ENCODE peak calls at places on chromosome 14, in nine cellular contexts. J is activated T-helper 2 cell treated with anti-CD3 and anti-CD28 coated beads, Interferon-gamma antibody, Interleukin-2, Interleukin-4, amounts not matched to agents 10 μg/mL and 5 μg/mL and 100 μg/mL, durations not matched to agents 14 hours and 24 hours and 36 hours; K is H4; Q is stimulated activated CD4-positive, alpha-beta T cell treated with anti-CD3 and anti-CD28 coated beads, Interleukin-1b, Interleukin-23, amount 100 ng/mL, for 48 hours; Y is lower leg skin; V is A673; P is stromal cell of bone marrow; N is kidney tubule cell; U is frontal cortex. B is an unnamed sample.

GRCh38 chr14:91506226-91506625 is 3.9 kb downstream of the PPP4R3A start:
- DNase-seq in J (no peak), U (no peak), N (no peak), K (no peak), V (no peak), Y (no peak), Q (no peak), P (no peak), B (no peak)

GRCh38 chr14:99288948-99289347 is 17.0 kb upstream of the BCL11B start:
- DNase-seq in N (no peak), J (no peak), Y (no peak), P (no peak), Q (no peak), U (no peak), K (no peak), V (no peak), B (no peak)

GRCh38 chr14:49249022-49249421 is 337.2 kb downstream of the RPS29 start:
- DNase-seq in J (no peak), Y (no peak), Q (no peak), K (no peak), N (peak), P (no peak), U (peak), V (peak), B (no peak)

GRCh38 chr14:85468815-85469214 is 61.1 kb upstream of the FLRT2 start:
- DNase-seq in N (no peak), K (no peak), U (no peak), Y (no peak), V (no peak), P (no peak), J (no peak), Q (no peak), B (no peak)

GRCh38 chr14:54627718-54628345 is 60.9 kb downstream of the SAMD4A start:
- DNase-seq in Q (peak), V (peak), J (peak), K (no peak), P (peak), Y (no peak), N (peak), U (peak), B (no peak)

GRCh38 chr14:92121207-92121669 is 268 bp downstream of the NDUFB1 start:
- DNase-seq in V (peak), K (no peak), Y (peak), Q (no peak), P (no peak), J (no peak), N (no peak), U (peak), B (no peak)

GRCh38 chr14:79161576-79161975 is 991.4 kb downstream of the NRXN3 start:
- DNase-seq in J (no peak), U (no peak), V (peak), P (peak), Y (no peak), Q (no peak), N (peak), K (peak), B (no peak)

GRCh38 chr14:69013943-69014782 is 35.1 kb upstream of the ACTN1 start:
- DNase-seq in J (no peak), N (no peak), K (peak), Q (no peak), P (no peak), U (no peak), Y (peak), V (peak), B (peak)

GRCh38 chr14:89408907-89409675 is 7.9 kb downstream of the FOXN3 start:
- DNase-seq in U (no peak), J (no peak), V (no peak), P (no peak), Y (peak), K (no peak), Q (no peak), N (no peak), B (no peak)

GRCh38 chr14:83905157-83905556 is 1624.8 kb upstream of the FLRT2 start:
- DNase-seq in K (no peak), P (no peak), N (no peak), J (no peak), Y (no peak), Q (no peak), U (no peak), V (no peak), B (no peak)

GRCh38 chr14:39431416-39432178 is 636 bp downstream of the FBXO33 start:
- DNase-seq in N (peak), U (no peak), Y (peak), K (no peak), J (peak), Q (peak), V (peak), P (no peak), B (no peak)

GRCh38 chr14:38243696-38244250 is 12.1 kb downstream of the CLEC14A start:
- DNase-seq in Y (no peak), Q (no peak), N (no peak), J (no peak), V (no peak), K (no peak), P (no peak), U (no peak), B (no peak)

GRCh38 chr14:89359477-89360222 is 57.4 kb downstream of the FOXN3 start:
- DNase-seq in N (no peak), Q (no peak), U (peak), J (no peak), P (no peak), V (no peak), Y (peak), K (no peak), B (no peak)

GRCh38 chr14:24613241-24613640 is 3.8 kb upstream of the GZMH start:
- DNase-seq in K (no peak), J (no peak), N (no peak), Y (no peak), Q (no peak), P (no peak), U (no peak), V (no peak), B (no peak)

GRCh38 chr14:81784084-81784483 is 250.4 kb upstream of the SEL1L start:
- DNase-seq in V (no peak), K (peak), J (no peak), U (no peak), P (peak), N (peak), Y (no peak), Q (no peak), B (no peak)

GRCh38 chr14:89855961-89856360 is 98.6 kb downstream of the EFCAB11 start:
- DNase-seq in Y (no peak), K (peak), V (no peak), P (peak), U (no peak), J (no peak), Q (no peak), N (peak), B (no peak)

GRCh38 chr14:104367811-104368750 is 211.5 kb upstream of the C14orf180 start:
- DNase-seq in Q (no peak), K (no peak), V (no peak), Y (no peak), N (no peak), P (no peak), U (no peak), J (no peak), B (peak)

GRCh38 chr14:22131749-22132476 is 457.1 kb downstream of the DAD1 start:
- DNase-seq in Y (no peak), Q (peak), V (peak), P (no peak), K (peak), J (no peak), U (no peak), N (peak), B (no peak)

GRCh38 chr14:68784995-68785816 is 7.7 kb downstream of the ZFP36L1 start:
- DNase-seq in P (no peak), N (peak), J (no peak), Q (no peak), Y (no peak), K (no peak), U (no peak), V (no peak), B (no peak)

GRCh38 chr14:75926431-75926830 is 55.4 kb downstream of the TGFB3 start:
- DNase-seq in U (no peak), Q (no peak), J (no peak), P (no peak), V (no peak), K (no peak), N (no peak), Y (no peak), B (no peak)

GRCh38 chr14:92994131-92994676 is 71.3 kb downstream of the CHGA start:
- DNase-seq in P (no peak), V (no peak), Y (no peak), J (no peak), N (no peak), U (no peak), K (no peak), Q (no peak), B (no peak)